ENCODE peak calls at places on chromosomes 3 and 15, in four cellular contexts. M is HL-60, S is GM13977, A is NCI-H460. Y is an unnamed sample.

GRCh38 chr3:11582123-11582968 is 61.4 kb downstream of the VGLL4 start:
- DNase-seq in M (no peak), S (peak), A (no peak), Y (no peak)

GRCh38 chr15:64697911-64698369 is 77.4 kb downstream of the RBPMS2 start:
- DNase-seq in M (no peak), S (no peak), A (no peak), Y (no peak)

GRCh38 chr3:72625616-72626337 is 222.5 kb downstream of the SHQ1 start:
- DNase-seq in M (peak), A (no peak), S (no peak), Y (no peak)

GRCh38 chr3:57079221-57079831 is 18.9 kb downstream of the SPATA12 start:
- DNase-seq in M (no peak), S (peak), A (peak), Y (peak)

GRCh38 chr3:179546814-179547241 is 15.9 kb upstream of the ACTL6A start:
- DNase-seq in M (no peak), A (no peak), S (no peak), Y (no peak)

GRCh38 chr15:62779041-62779810 is 263.3 kb upstream of the TPM1 start:
- DNase-seq in A (no peak), M (no peak), S (no peak), Y (no peak)

GRCh38 chr3:88433572-88433971 is 283.8 kb downstream of the C3orf38 start:
- DNase-seq in M (no peak), S (peak), A (no peak), Y (peak)

GRCh38 chr3:65401359-65401810 is 637.3 kb downstream of the MAGI1 start:
- DNase-seq in S (no peak), A (no peak), M (no peak), Y (no peak)

GRCh38 chr3:33775363-33775762 is 23.1 kb upstream of the PDCD6IP start:
- DNase-seq in M (no peak), A (no peak), S (no peak), Y (no peak)